ENCODE peak calls at places on chromosomes 4 and X, in five cellular contexts. Z is A549; K is glutamatergic neuron; S is astrocyte; O is activated CD8-positive, alpha-beta T cell treated with anti-CD3 and anti-CD28 coated beads for 36 hours. V is an unnamed sample.

GRCh38 chr4:80077639-80078038 is 4.6 kb upstream of the ANTXR2 start:
- DNase-seq in Z (no peak), S (peak), O (peak), K (no peak), V (no peak)

GRCh38 chr4:76595435-76595834 is 160.4 kb downstream of the SHROOM3 start:
- DNase-seq in O (no peak), K (no peak), Z (no peak), S (no peak), V (no peak)

GRCh38 chrX:21674430-21675186 is 16.5 kb upstream of the KLHL34 start:
- DNase-seq in Z (no peak), S (no peak), O (no peak), K (no peak), V (no peak)

GRCh38 chr4:53089940-53090729 is 228.0 kb downstream of the RASL11B start:
- DNase-seq in K (no peak), Z (no peak), S (no peak), O (no peak), V (no peak)

GRCh38 chr4:24568425-24568824 is 15.9 kb downstream of the DHX15 start:
- DNase-seq in O (no peak), K (no peak), S (no peak), Z (no peak), V (no peak)

GRCh38 chr4:74018116-74018515 is 19.6 kb upstream of the CXCL5 start:
- DNase-seq in O (no peak), S (no peak), K (no peak), Z (no peak), V (no peak)

GRCh38 chr4:109389367-109390118 is 44.1 kb upstream of the SEC24B start:
- DNase-seq in S (no peak), K (peak), O (no peak), Z (no peak), V (no peak)

GRCh38 chr4:109722357-109722756 is 7.5 kb downstream of the PLA2G12A start:
- DNase-seq in Z (no peak), O (no peak), S (no peak), K (no peak), V (no peak)

GRCh38 chr4:139528377-139529005 is 27.5 kb downstream of the SETD7 start:
- DNase-seq in S (peak), O (peak), K (peak), Z (no peak), V (no peak)

GRCh38 chr4:180197471-180197870 is 2045.7 kb upstream of the TENM3 start:
- DNase-seq in O (no peak), S (no peak), K (no peak), Z (no peak), V (no peak)

GRCh38 chr4:89837385-89837995 is 529 bp upstream of the SNCA start:
- DNase-seq in K (peak), S (peak), Z (peak), O (peak), V (peak)

GRCh38 chrX:137549073-137549472 is 16.9 kb upstream of the ZIC3 start:
- DNase-seq in Z (no peak), O (no peak), S (no peak), K (no peak), V (no peak)

GRCh38 chrX:8105531-8105930 is 65.5 kb downstream of the VCX2 start:
- DNase-seq in Z (no peak), O (no peak), K (no peak), S (no peak), V (no peak)

GRCh38 chr4:141132689-141133145 is 552 bp downstream of the RNF150 start:
- DNase-seq in Z (peak), K (peak), O (no peak), S (peak), V (peak)

GRCh38 chrX:49165901-49166881 is 3.6 kb downstream of the MAGIX start:
- DNase-seq in O (peak), Z (no peak), S (peak), K (peak), V (no peak)

GRCh38 chr4:119744580-119744979 is 116.0 kb upstream of the PDE5A start:
- DNase-seq in O (no peak), S (no peak), K (no peak), Z (no peak), V (no peak)

GRCh38 chr4:10197952-10198351 is 81.4 kb upstream of the WDR1 start:
- DNase-seq in Z (no peak), O (no peak), K (no peak), S (no peak), V (no peak)

GRCh38 chr4:61294001-61294400 is 93.9 kb downstream of the ADGRL3 start:
- DNase-seq in S (no peak), Z (no peak), O (no peak), K (no peak), V (no peak)

GRCh38 chrX:73563740-73564073 is 710 bp downstream of the CHIC1 start:
- DNase-seq in S (peak), Z (peak), O (no peak), K (no peak), V (peak)

GRCh38 chr4:43843501-43843900 is 605.1 kb downstream of the KCTD8 start:
- DNase-seq in S (peak), O (no peak), Z (no peak), K (no peak), V (no peak)

GRCh38 chr4:140115140-140115539 is 38.8 kb downstream of the MAML3 start:
- DNase-seq in O (no peak), S (no peak), Z (no peak), K (no peak), V (no peak)

GRCh38 chr4:184310171-184310567 is 92.5 kb upstream of the ENPP6 start:
- DNase-seq in S (no peak), Z (no peak), K (no peak), O (peak), V (peak)

GRCh38 chr4:56772134-56772533 is 49.4 kb downstream of the SPINK2 start:
- DNase-seq in Z (no peak), K (no peak), O (no peak), S (peak), V (no peak)

GRCh38 chrX:102739642-102740041 is 19.1 kb downstream of the GPRASP3 start:
- DNase-seq in S (no peak), Z (no peak), O (no peak), K (no peak), V (no peak)

GRCh38 chr4:178105223-178105622 is 663.0 kb upstream of the AGA start:
- DNase-seq in O (no peak), Z (no peak), S (no peak), K (no peak), V (no peak)

GRCh38 chr4:3829954-3830773 is 64.0 kb downstream of the ADRA2C start:
- DNase-seq in S (no peak), O (no peak), Z (no peak), K (no peak), V (no peak)

GRCh38 chrX:41389311-41389888 is 55.4 kb downstream of the DDX3X start:
- DNase-seq in O (no peak), S (no peak), K (no peak), Z (no peak), V (no peak)

GRCh38 chrX:14927391-14927790 is 54.2 kb downstream of the MOSPD2 start:
- DNase-seq in O (no peak), K (no peak), Z (no peak), S (peak), V (no peak)

GRCh38 chrX:70454441-70455365 is 10.1 kb downstream of the DLG3 start:
- DNase-seq in S (peak), Z (peak), K (peak), O (peak), V (peak)

GRCh38 chr4:95250544-95251137 is 298.1 kb downstream of the UNC5C start:
- DNase-seq in S (no peak), Z (no peak), K (no peak), O (no peak), V (no peak)

GRCh38 chrX:150361777-150362351 is 1.3 kb upstream of the MAMLD1 start:
- DNase-seq in O (peak), K (no peak), S (peak), Z (no peak), V (peak)

GRCh38 chrX:24619647-24620046 is 27.5 kb downstream of the PCYT1B start:
- DNase-seq in O (no peak), K (peak), Z (no peak), S (peak), V (no peak)

GRCh38 chrX:129653985-129654651 is 638 bp downstream of the APLN start:
- DNase-seq in S (no peak), K (no peak), Z (peak), O (peak), V (peak)

GRCh38 chr4:153555730-153556440 is 89.7 kb downstream of the TMEM131L start:
- DNase-seq in S (peak), Z (no peak), O (no peak), K (no peak), V (no peak)

DNA sequence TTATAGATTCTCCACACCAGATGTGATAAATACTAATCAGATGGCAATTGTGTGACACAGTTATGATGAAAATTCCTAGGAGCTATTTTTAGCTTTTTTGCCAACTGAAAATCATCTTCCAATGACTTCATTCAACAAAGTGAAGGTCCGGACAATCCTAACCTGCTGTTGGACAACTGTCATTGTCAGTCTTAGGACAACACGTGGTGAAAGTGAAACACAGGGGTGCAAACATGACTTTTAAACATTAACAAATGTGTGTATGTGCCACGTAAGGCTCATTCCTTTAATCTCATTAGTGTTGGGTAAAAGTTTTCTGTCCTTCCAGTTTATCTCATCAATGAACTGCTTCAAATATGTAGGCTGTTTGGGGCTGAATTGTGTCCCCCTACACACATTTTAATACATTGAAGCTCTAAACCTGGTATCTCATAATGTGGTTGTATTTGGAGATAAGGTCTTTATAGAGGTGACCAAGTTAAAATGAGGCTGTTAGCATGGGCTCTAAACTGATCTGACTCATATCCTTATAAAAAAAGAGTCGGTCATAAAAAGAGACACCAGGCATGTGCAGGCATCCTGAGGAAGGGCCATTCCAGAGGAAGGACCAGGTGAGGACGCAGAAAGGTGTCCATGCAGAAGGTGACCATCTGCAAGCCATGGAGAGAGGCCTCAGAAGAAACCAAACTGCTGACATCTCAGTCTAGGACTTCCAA is 41.2 kb upstream of the SMAD1 start:
- DNase-seq in Z (no peak), K (no peak), O (no peak), S (no peak), V (no peak)
- TF ChIP-seq CTCF in Z (no peak), K (no peak), O (no peak), S (no peak), V (no peak)

GRCh38 chr4:147683172-147683571 is 791 bp downstream of the PRMT9 start:
- DNase-seq in Z (no peak), O (peak), K (no peak), S (no peak), V (peak)

GRCh38 chr4:147674496-147674895 is 9.5 kb downstream of the PRMT9 start:
- DNase-seq in O (no peak), K (no peak), Z (no peak), S (no peak), V (no peak)

GRCh38 chr4:147678121-147678520 is 5.8 kb downstream of the PRMT9 start:
- DNase-seq in S (peak), K (no peak), Z (no peak), O (no peak), V (no peak)

GRCh38 chr4:147682755-147683154 is 1.2 kb downstream of the PRMT9 start:
- DNase-seq in Z (no peak), S (no peak), O (no peak), K (no peak), V (no peak)

DNA sequence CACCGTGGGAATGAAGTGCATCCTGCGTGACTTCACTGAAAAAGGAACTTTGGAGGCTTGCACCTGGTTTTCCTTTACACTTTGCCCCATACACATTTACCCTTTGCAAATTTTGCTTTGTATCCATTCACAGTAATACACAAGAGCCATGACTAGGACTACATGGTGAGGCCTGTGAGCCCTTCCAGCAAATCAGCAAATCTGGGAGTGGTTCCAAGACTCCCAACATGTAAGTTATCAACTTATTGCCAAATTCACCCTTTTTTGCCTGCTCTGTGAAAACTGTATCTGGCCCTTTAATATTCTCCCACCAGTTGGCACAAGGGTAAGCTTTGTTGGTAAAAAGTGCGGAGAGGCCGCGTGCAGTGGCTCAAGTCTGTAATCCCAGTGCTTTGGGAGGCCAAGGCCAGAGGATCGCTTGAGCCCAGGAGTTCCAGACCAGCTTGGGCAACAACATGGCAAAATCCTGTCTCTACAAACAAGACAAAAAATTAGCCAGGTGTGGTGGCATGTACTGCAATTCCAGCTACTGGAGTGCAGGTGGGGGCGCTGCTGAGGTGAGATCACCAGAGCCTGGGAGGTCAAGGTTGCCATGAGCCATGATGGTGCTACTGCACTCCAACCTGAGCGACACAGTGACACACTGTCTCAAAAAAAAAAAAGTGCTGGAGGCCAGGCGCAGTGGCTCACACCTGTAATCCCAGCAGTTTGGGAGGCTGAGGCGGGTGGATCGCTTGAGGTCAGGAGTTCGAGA is 5.0 kb downstream of the PRMT9 start:
- DNase-seq in K (no peak), O (peak), Z (no peak), S (no peak), V (no peak)
- TF ChIP-seq CTCF in K (no peak), O (no peak), Z (no peak), S (no peak), V (no peak)

DNA sequence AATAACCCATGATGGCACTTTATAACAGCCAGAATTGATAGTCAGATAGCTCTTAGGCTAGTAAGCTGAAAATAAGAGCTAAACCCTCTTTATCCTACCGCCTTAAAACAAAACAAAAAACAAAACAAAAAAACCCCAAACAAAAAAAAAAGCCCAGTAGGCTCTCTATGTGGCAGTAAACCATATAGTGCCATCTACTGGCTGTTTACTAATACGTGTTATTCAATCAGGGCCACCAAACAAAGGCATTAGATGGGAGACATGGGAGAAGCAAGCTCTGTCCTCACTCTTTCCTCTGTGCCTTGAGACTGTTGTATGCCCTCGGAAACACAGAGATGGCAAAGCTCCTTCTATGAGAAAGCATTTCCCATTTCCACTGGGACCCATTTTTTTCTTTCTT is 148.8 kb upstream of the MID1 start:
- DNase-seq in Z (peak), K (no peak), O (no peak), S (peak), V (peak)
- TF ChIP-seq CTCF in Z (peak), K (peak), O (no peak), S (peak), V (peak)

DNA sequence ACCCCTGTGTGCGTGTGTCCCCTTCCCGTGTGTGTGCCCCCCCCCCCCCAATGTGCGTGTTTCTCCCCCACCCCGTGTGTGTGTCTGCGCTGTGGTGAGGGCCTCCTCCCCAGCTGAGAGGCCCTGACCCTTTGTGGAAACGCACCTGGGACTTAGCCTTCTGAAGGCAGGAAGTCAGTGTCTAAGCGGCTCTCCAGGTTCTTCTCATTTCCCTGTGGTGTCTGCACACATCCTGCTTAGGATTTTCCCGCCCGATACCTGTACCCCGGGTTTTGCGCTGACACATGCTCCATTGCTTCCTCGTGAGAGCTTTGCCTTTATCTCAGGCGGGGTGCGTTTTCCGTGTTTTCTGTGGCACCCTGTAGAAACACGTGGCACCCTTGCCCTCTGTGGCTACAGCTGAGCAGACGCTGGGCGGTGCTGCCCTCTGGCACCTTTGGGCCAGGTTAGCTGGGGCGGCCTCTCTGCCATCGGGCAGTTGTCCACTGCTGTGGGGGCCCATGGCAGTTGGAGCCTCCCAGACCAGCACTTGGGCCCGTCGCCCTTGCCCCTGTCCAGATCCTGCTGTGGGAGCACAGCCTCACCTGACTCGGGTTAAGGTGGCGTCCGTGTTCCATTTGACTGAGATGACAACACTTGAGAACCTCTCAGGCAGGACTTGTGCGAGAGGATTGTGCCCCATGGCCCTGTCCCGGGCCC is 26.3 kb downstream of the MAEA start:
- DNase-seq in S (no peak), O (peak), K (no peak), Z (no peak), V (no peak)
- TF ChIP-seq CTCF in S (no peak), O (no peak), K (no peak), Z (no peak), V (no peak)

GRCh38 chr4:168831585-168831918 is 178.5 kb downstream of the CBR4 start:
- DNase-seq in Z (no peak), K (no peak), S (no peak), O (no peak), V (no peak)

GRCh38 chr4:168831919-168832745 is 177.9 kb downstream of the CBR4 start:
- DNase-seq in O (peak), S (peak), K (peak), Z (peak), V (peak)

GRCh38 chr4:168835880-168836454 is 174.1 kb downstream of the CBR4 start:
- DNase-seq in K (no peak), Z (no peak), S (no peak), O (no peak), V (no peak)

GRCh38 chr4:168830777-168831512 is 179.1 kb downstream of the CBR4 start:
- DNase-seq in Z (peak), K (no peak), O (no peak), S (no peak), V (no peak)

DNA sequence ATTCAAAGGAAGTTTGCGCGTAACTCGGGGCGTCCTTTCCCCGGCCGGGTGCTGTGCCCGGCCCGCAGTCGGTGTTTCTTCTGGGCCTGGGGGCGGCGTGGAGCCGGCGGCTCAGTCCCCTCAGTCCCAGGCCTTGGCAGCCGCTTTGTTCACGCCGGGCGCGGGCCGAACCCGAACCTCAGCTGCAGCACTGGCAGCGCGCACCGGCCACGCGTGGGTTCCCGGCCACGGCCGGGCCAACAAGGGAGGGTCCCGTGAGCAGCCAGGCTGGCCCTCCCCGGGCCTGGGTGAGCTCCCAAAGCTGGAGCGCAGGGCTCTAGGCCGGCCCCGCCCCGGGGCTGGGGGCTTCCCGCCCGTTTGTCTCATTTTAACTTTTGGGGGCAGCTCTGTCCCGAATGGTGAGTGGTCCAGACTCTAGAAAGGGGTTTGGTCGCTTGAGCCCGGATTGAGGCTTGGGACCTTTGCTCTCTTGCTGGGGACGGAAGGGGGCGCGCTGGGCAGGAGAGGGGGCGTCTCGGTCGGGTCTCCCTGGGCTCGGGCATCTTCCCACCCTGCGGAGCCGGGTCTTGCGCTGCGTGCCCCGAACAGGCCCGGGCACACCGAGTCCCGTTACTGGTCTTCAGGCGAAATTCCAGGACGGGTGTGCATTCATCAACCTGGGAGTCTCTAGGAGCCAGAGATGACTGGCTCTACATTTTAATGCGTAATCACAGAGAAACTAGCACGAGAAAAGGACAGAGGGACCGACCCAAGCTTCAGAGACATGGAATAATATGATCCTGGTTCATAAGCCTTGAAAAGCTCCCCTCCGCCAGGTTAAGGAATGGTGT is 177.1 kb downstream of the CBR4 start:
- DNase-seq in Z (peak), S (no peak), K (peak), O (peak), V (peak)
- TF ChIP-seq CTCF in Z (peak), S (no peak), K (no peak), O (no peak), V (no peak)

V was measured in GM13976.